ENCODE peak calls at places on chromosome 6, in four cellular contexts. One of them, this sample, is unnamed.
A peak's percentile ranks its signal among the peaks of the same experiment; 100 is the strongest.

GRCh38 chr6:33093857-33094256 is 18.1 kb downstream of the HLA-DPB1 start:
- DNase-seq in sigmoid colon: no peak
- DNase-seq in breast epithelium: no peak
- DNase-seq in esophagus squamous epithelium: no peak
- DNase-seq in this sample: no peak

GRCh38 chr6:90121982-90122381 is 174.7 kb downstream of the BACH2 start:
- DNase-seq in sigmoid colon: no peak
- DNase-seq in breast epithelium: no peak
- DNase-seq in esophagus squamous epithelium: no peak
- DNase-seq in this sample: no peak

GRCh38 chr6:135496805-135497411 is 632 bp downstream of the AHI1 start:
- DNase-seq in sigmoid colon: no peak
- DNase-seq in breast epithelium: no peak
- DNase-seq in esophagus squamous epithelium: no peak
- DNase-seq in this sample: no peak

GRCh38 chr6:99151634-99152344 is 197.7 kb downstream of the FAXC start:
- DNase-seq in sigmoid colon: no peak
- DNase-seq in breast epithelium: no peak
- DNase-seq in esophagus squamous epithelium: no peak
- DNase-seq in this sample: no peak

GRCh38 chr6:53679446-53679933 is 13.9 kb upstream of the KLHL31 start:
- DNase-seq in sigmoid colon: no peak
- DNase-seq in breast epithelium: no peak
- DNase-seq in esophagus squamous epithelium: no peak
- DNase-seq in this sample: no peak

GRCh38 chr6:107033136-107033535 is 5.1 kb downstream of the MTRES1 start:
- DNase-seq in sigmoid colon: no peak
- DNase-seq in breast epithelium: no peak
- DNase-seq in esophagus squamous epithelium: no peak
- DNase-seq in this sample: no peak

GRCh38 chr6:41200901-41201783 is at the start of gene TREML2:
- DNase-seq in sigmoid colon: no peak
- DNase-seq in breast epithelium: no peak
- DNase-seq in esophagus squamous epithelium: no peak
- DNase-seq in this sample: no peak

GRCh38 chr6:20876016-20876415 is 341.8 kb downstream of the CDKAL1 start:
- DNase-seq in sigmoid colon: no peak
- DNase-seq in breast epithelium: no peak
- DNase-seq in esophagus squamous epithelium: no peak
- DNase-seq in this sample: no peak

GRCh38 chr6:97459986-97460385 is 177.0 kb upstream of the MMS22L start:
- DNase-seq in sigmoid colon: no peak
- DNase-seq in breast epithelium: no peak
- DNase-seq in esophagus squamous epithelium: no peak
- DNase-seq in this sample: no peak

GRCh38 chr6:21987501-21987957 is 309.3 kb downstream of the PRL start:
- DNase-seq in sigmoid colon: peak; percentile 88
- DNase-seq in breast epithelium: peak; percentile 55
- DNase-seq in esophagus squamous epithelium: peak; percentile 1
- DNase-seq in this sample: peak; percentile 80

GRCh38 chr6:39947611-39948068 is 13.4 kb upstream of the MOCS1 start:
- DNase-seq in sigmoid colon: no peak
- DNase-seq in breast epithelium: no peak
- DNase-seq in esophagus squamous epithelium: no peak
- DNase-seq in this sample: no peak

GRCh38 chr6:113813207-113813606 is 43.9 kb upstream of the MARCKS start:
- DNase-seq in sigmoid colon: no peak
- DNase-seq in breast epithelium: no peak
- DNase-seq in esophagus squamous epithelium: no peak
- DNase-seq in this sample: no peak

GRCh38 chr6:21436625-21437024 is 156.9 kb upstream of the SOX4 start:
- DNase-seq in sigmoid colon: no peak
- DNase-seq in breast epithelium: no peak
- DNase-seq in esophagus squamous epithelium: no peak
- DNase-seq in this sample: no peak

GRCh38 chr6:137224890-137225198 is 5.7 kb upstream of the IFNGR1 start:
- DNase-seq in sigmoid colon: no peak
- DNase-seq in breast epithelium: no peak
- DNase-seq in esophagus squamous epithelium: no peak
- DNase-seq in this sample: no peak

GRCh38 chr6:147941143-147941542 is 401.5 kb upstream of the SASH1 start:
- DNase-seq in sigmoid colon: no peak
- DNase-seq in breast epithelium: no peak
- DNase-seq in esophagus squamous epithelium: no peak
- DNase-seq in this sample: no peak

GRCh38 chr6:129744201-129744879 is 34.4 kb upstream of the ARHGAP18 start:
- DNase-seq in sigmoid colon: peak; percentile 69
- DNase-seq in breast epithelium: no peak
- DNase-seq in esophagus squamous epithelium: no peak
- DNase-seq in this sample: peak; percentile 40

GRCh38 chr6:15894973-15895858 is 232.4 kb upstream of the DTNBP1 start:
- DNase-seq in sigmoid colon: no peak
- DNase-seq in breast epithelium: no peak
- DNase-seq in esophagus squamous epithelium: no peak
- DNase-seq in this sample: no peak

GRCh38 chr6:47663462-47664216 is 34.7 kb upstream of the ADGRF4 start:
- DNase-seq in sigmoid colon: no peak
- DNase-seq in breast epithelium: no peak
- DNase-seq in esophagus squamous epithelium: no peak
- DNase-seq in this sample: no peak

GRCh38 chr6:129543981-129544380 is 166.0 kb downstream of the ARHGAP18 start:
- DNase-seq in sigmoid colon: no peak
- DNase-seq in breast epithelium: no peak
- DNase-seq in esophagus squamous epithelium: no peak
- DNase-seq in this sample: no peak

GRCh38 chr6:131453803-131454202 is 119.2 kb upstream of the ARG1 start:
- DNase-seq in sigmoid colon: no peak
- DNase-seq in breast epithelium: no peak
- DNase-seq in esophagus squamous epithelium: no peak
- DNase-seq in this sample: no peak

GRCh38 chr6:27757307-27757706 is 154.9 kb downstream of the OR2B2 start:
- DNase-seq in sigmoid colon: no peak
- DNase-seq in breast epithelium: no peak
- DNase-seq in esophagus squamous epithelium: no peak
- DNase-seq in this sample: peak; percentile 21

GRCh38 chr6:161091972-161092701 is 100.6 kb downstream of the MAP3K4 start:
- DNase-seq in sigmoid colon: no peak
- DNase-seq in breast epithelium: no peak
- DNase-seq in esophagus squamous epithelium: no peak
- DNase-seq in this sample: no peak

GRCh38 chr6:26197736-26198625 is 110.8 kb downstream of the HFE start:
- DNase-seq in sigmoid colon: peak; percentile 77
- DNase-seq in breast epithelium: no peak
- DNase-seq in esophagus squamous epithelium: no peak
- DNase-seq in this sample: peak; percentile 53

GRCh38 chr6:10099086-10099499 is 315.8 kb downstream of the TFAP2A start:
- DNase-seq in sigmoid colon: no peak
- DNase-seq in breast epithelium: peak; percentile 73
- DNase-seq in esophagus squamous epithelium: no peak
- DNase-seq in this sample: no peak
- H3K4me3 ChIP-seq in sigmoid colon: no peak overlapping the region
- H3K4me3 ChIP-seq in breast epithelium: peak overlapping the region; percentile 60
- H3K4me3 ChIP-seq in esophagus squamous epithelium: peak overlapping the region; percentile 27
- H3K4me3 ChIP-seq in this sample: no peak overlapping the region

GRCh38 chr6:3159805-3160781 is 2.7 kb upstream of the TUBB2A start:
- DNase-seq in sigmoid colon: peak; percentile 78
- DNase-seq in breast epithelium: peak; percentile 69
- DNase-seq in esophagus squamous epithelium: peak; percentile 10
- DNase-seq in this sample: no peak

GRCh38 chr6:3164388-3164787 is 7.0 kb upstream of the TUBB2A start:
- DNase-seq in sigmoid colon: no peak
- DNase-seq in breast epithelium: no peak
- DNase-seq in esophagus squamous epithelium: no peak
- DNase-seq in this sample: no peak

GRCh38 chr6:3162067-3162497 is 4.7 kb upstream of the TUBB2A start:
- DNase-seq in sigmoid colon: no peak
- DNase-seq in breast epithelium: no peak
- DNase-seq in esophagus squamous epithelium: no peak
- DNase-seq in this sample: no peak

GRCh38 chr6:3163248-3163594 is 5.9 kb upstream of the TUBB2A start:
- DNase-seq in sigmoid colon: no peak
- DNase-seq in breast epithelium: no peak
- DNase-seq in esophagus squamous epithelium: no peak
- DNase-seq in this sample: no peak

GRCh38 chr6:3162565-3163247 is 5.4 kb upstream of the TUBB2A start:
- DNase-seq in sigmoid colon: peak; percentile 90
- DNase-seq in breast epithelium: peak; percentile 77
- DNase-seq in esophagus squamous epithelium: no peak
- DNase-seq in this sample: peak; percentile 70
- TF ChIP-seq POLR2A in sigmoid colon: peak; percentile 66
- TF ChIP-seq POLR2A in breast epithelium: peak; percentile 42
- TF ChIP-seq POLR2A in esophagus squamous epithelium: no peak
- TF ChIP-seq POLR2A in this sample: no peak

DNA sequence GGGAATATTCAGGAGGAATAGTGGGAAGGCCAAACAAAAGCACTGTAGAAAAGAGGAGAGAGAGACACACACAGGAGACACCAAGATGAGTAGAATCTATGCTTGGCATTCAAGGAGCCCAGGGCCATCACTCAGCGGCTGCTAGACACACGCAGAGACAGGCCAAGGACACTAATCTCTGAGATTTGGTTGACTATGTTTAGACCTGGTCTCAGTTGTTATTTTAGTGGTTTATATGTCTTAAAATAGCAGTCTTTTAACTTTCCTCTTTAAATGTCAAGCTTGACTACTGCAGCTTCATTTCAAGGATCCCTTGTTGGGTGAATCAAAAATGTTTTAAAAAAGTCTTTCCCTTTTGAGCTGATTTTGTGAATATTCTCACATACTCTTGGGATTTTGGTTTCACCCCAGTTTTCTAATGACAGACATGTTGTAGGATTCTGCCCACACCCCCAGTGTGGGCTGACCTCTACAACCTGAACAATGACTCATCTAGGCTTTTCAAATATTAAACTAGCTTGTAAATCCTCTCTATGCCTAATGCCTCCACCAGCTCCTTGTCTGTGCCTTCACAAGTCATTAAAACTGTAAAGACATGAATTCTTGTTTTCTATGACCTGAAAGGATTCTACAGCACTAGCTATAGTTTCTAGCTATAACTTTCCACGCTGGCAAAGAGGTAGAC is 142.7 kb upstream of the EXOC2 start:
- DNase-seq in sigmoid colon: no peak
- DNase-seq in breast epithelium: no peak
- DNase-seq in esophagus squamous epithelium: no peak
- DNase-seq in this sample: no peak
- H3K27ac ChIP-seq in sigmoid colon: no peak overlapping the region
- H3K27ac ChIP-seq in breast epithelium: no peak overlapping the region
- H3K27ac ChIP-seq in esophagus squamous epithelium: peak overlapping the region; percentile 33
- H3K27ac ChIP-seq in this sample: no peak overlapping the region

GRCh38 chr6:3749991-3750323 is 1.6 kb downstream of the PXDC1 start:
- DNase-seq in sigmoid colon: peak; percentile 91
- DNase-seq in breast epithelium: no peak
- DNase-seq in esophagus squamous epithelium: no peak
- DNase-seq in this sample: peak; percentile 82
- H3K4me3 ChIP-seq in sigmoid colon: peak overlapping the region; percentile 62
- H3K4me3 ChIP-seq in breast epithelium: peak overlapping the region; percentile 95
- H3K4me3 ChIP-seq in esophagus squamous epithelium: peak overlapping the region; percentile 92
- H3K4me3 ChIP-seq in this sample: peak overlapping the region; percentile 51

GRCh38 chr6:80638222-80639055 is 532.0 kb downstream of the BCKDHB start:
- DNase-seq in sigmoid colon: no peak
- DNase-seq in breast epithelium: no peak
- DNase-seq in esophagus squamous epithelium: no peak
- DNase-seq in this sample: no peak
- TF ChIP-seq POLR2A in sigmoid colon: no peak
- TF ChIP-seq POLR2A in breast epithelium: no peak
- TF ChIP-seq POLR2A in esophagus squamous epithelium: no peak
- TF ChIP-seq POLR2A in this sample: no peak

This sample was measured in uterus.